ENCODE peak calls at places on chromosomes 6 and 20, in six cellular contexts. Y is mesenchymal stem cell, J is A549, K is right lobe of liver, F is colonic mucosa, G is cardiac muscle cell. V is an unnamed sample.

GRCh38 chr6:161162722-161163121 is 111.1 kb downstream of the AGPAT4 start:
- DNase-seq in G (no peak), K (peak; percentile 76), F (no peak), J (no peak), Y (no peak), V (no peak)

GRCh38 chr6:30127238-30128093 is 8.5 kb upstream of the TRIM40 start:
- DNase-seq in G (peak; percentile 6), F (peak; percentile 19), K (no peak), Y (no peak), J (no peak), V (no peak)

GRCh38 chr6:119541132-119541905 is 191.8 kb upstream of the MAN1A1 start:
- DNase-seq in Y (peak; percentile 99), K (no peak), F (no peak), G (peak; percentile 97), J (peak; percentile 33), V (peak; percentile 96)

GRCh38 chr6:135062735-135063134 is 8.1 kb upstream of the HBS1L start:
- DNase-seq in K (no peak), G (no peak), F (peak; percentile 34), J (no peak), Y (no peak), V (no peak)

GRCh38 chr6:25312703-25313102 is 33.5 kb downstream of the CARMIL1 start:
- DNase-seq in K (no peak), J (peak; percentile 37), F (no peak), G (peak; percentile 83), Y (peak; percentile 30), V (peak; percentile 81)

GRCh38 chr6:31058128-31058894 is 48.0 kb downstream of the MUC22 start:
- DNase-seq in F (no peak), K (no peak), G (peak; percentile 86), Y (peak; percentile 92), J (peak; percentile 68), V (peak; percentile 98)

GRCh38 chr6:71294121-71294523 is 5.5 kb downstream of the OGFRL1 start:
- DNase-seq in K (no peak), F (no peak), G (peak; percentile 90), J (no peak), Y (peak; percentile 78), V (no peak)

GRCh38 chr6:98039876-98040605 is 757.0 kb upstream of the MMS22L start:
- DNase-seq in J (no peak), F (no peak), K (no peak), G (peak; percentile 4), Y (no peak), V (peak; percentile 26)

GRCh38 chr6:128482642-128483041 is 37.8 kb downstream of the PTPRK start:
- DNase-seq in G (no peak), F (no peak), J (no peak), K (no peak), Y (no peak), V (no peak)

GRCh38 chr20:33753763-33754162 is 22.0 kb downstream of the ZNF341 start:
- DNase-seq in K (no peak), G (no peak), F (no peak), J (no peak), Y (peak; percentile 35), V (no peak)

GRCh38 chr6:110542311-110543024 is 66.1 kb upstream of the SLC22A16 start:
- DNase-seq in Y (peak; percentile 37), G (peak; percentile 27), F (no peak), J (no peak), K (peak; percentile 25), V (no peak)

GRCh38 chr6:164359036-164359435 is 944.5 kb downstream of the QKI start:
- DNase-seq in G (no peak), J (no peak), K (no peak), Y (no peak), F (no peak), V (no peak)

GRCh38 chr20:60565093-60565492 is 606.9 kb downstream of the CDH26 start:
- DNase-seq in G (no peak), F (no peak), K (no peak), Y (no peak), J (no peak), V (no peak)

GRCh38 chr20:11267762-11268335 is 594.0 kb upstream of the JAG1 start:
- DNase-seq in K (no peak), Y (no peak), J (no peak), G (peak; percentile 27), F (no peak), V (no peak)

GRCh38 chr20:57874141-57874540 is 164.3 kb upstream of the PMEPA1 start:
- DNase-seq in F (no peak), G (no peak), Y (no peak), J (no peak), K (no peak), V (no peak)

GRCh38 chr6:75206338-75207210 is 721 bp upstream of the COL12A1 start:
- DNase-seq in Y (peak; percentile 84), G (peak; percentile 64), J (no peak), F (no peak), K (no peak), V (no peak)

GRCh38 chr6:3032986-3033385 is 33.3 kb downstream of the NQO2 start:
- DNase-seq in J (peak; percentile 42), Y (no peak), K (no peak), G (no peak), F (peak; percentile 30), V (peak; percentile 38)

GRCh38 chr6:87436435-87436834 is 28.7 kb downstream of the CFAP206 start:
- DNase-seq in F (peak; percentile 45), K (peak; percentile 19), J (peak; percentile 37), G (peak; percentile 77), Y (peak; percentile 76), V (peak; percentile 56)

GRCh38 chr6:53320964-53321363 is 27.8 kb downstream of the ELOVL5 start:
- DNase-seq in K (no peak), J (peak; percentile 7), Y (peak; percentile 52), F (no peak), G (no peak), V (no peak)

GRCh38 chr20:48786916-48787676 is 40.7 kb downstream of the PREX1 start:
- DNase-seq in G (no peak), J (no peak), Y (no peak), F (no peak), K (no peak), V (no peak)

GRCh38 chr6:71190809-71191208 is 97.8 kb upstream of the OGFRL1 start:
- DNase-seq in G (peak; percentile 65), Y (peak; percentile 52), J (peak; percentile 19), F (no peak), K (no peak), V (no peak)

GRCh38 chr20:24942679-24943078 is 6.4 kb upstream of the CST7 start:
- DNase-seq in J (no peak), G (no peak), K (no peak), Y (no peak), F (no peak), V (no peak)

GRCh38 chr6:72820153-72820552 is 198.3 kb downstream of the KCNQ5 start:
- DNase-seq in J (no peak), K (no peak), Y (no peak), G (no peak), F (no peak), V (no peak)

GRCh38 chr6:39231386-39231785 is 2.1 kb upstream of the KCNK5 start:
- DNase-seq in F (no peak), G (no peak), J (no peak), Y (no peak), K (no peak), V (no peak)

GRCh38 chr20:63330084-63330760 is 30.9 kb downstream of the CHRNA4 start:
- DNase-seq in J (no peak), K (no peak), G (no peak), Y (no peak), F (no peak), V (no peak)

GRCh38 chr6:7236312-7237209 is 76.4 kb downstream of the SSR1 start:
- DNase-seq in Y (no peak), K (no peak), J (no peak), F (peak; percentile 53), G (no peak), V (peak; percentile 49)

GRCh38 chr6:56803594-56803993 is 151.3 kb upstream of the BEND6 start:
- DNase-seq in K (no peak), Y (peak; percentile 64), J (no peak), F (no peak), G (peak; percentile 77), V (no peak)

GRCh38 chr6:108655840-108656650 is 95.3 kb downstream of the FOXO3 start:
- DNase-seq in J (no peak), F (no peak), Y (peak; percentile 59), G (peak; percentile 90), K (no peak), V (no peak)

GRCh38 chr6:53011993-53012392 is 16.9 kb upstream of the GSTA4 start:
- DNase-seq in K (no peak), Y (peak; percentile 14), J (no peak), G (no peak), F (no peak), V (no peak)

GRCh38 chr6:170420791-170421776 is 114.5 kb downstream of the FAM120B start:
- DNase-seq in K (no peak), G (no peak), J (no peak), Y (no peak), F (no peak), V (no peak)
- H3K4me1 ChIP-seq in K (no peaks in the 10 kb centered on the region), G (no peaks in the 10 kb centered on the region), J (no peaks in the 10 kb centered on the region), Y (peaks cover 14% of the 10 kb centered on the region), F (no peaks in the 10 kb centered on the region), V (no peaks in the 10 kb centered on the region)

DNA sequence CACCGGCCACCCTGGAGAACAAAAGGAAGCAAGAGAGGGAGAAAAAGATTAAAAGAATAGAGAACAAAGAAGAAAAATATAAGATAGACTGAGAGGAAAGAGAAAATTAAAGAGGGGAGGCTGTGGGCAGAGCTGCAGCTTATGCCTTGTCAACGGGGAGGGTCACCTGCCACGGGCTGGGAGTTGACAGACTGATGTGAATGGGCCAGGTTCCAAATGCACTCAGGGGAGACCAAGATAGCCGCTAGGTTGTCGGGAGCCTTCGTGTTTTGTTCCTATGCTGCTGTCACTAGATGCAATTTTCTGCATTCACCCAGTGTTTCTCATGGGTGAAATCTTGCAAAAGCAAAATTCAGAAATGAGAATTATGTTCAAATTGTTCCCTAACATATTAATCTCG is 119.6 kb upstream of the MTHFD1L start:
- DNase-seq in J (no peak), Y (no peak), K (no peak), F (no peak), G (no peak), V (no peak)
- H3K4me1 ChIP-seq in J (no peaks in the 10 kb centered on the region), Y (no peaks in the 10 kb centered on the region), K (no peaks in the 10 kb centered on the region), F (no peaks in the 10 kb centered on the region), G (peaks cover 17% of the 10 kb centered on the region), V (no peaks in the 10 kb centered on the region)

DNA sequence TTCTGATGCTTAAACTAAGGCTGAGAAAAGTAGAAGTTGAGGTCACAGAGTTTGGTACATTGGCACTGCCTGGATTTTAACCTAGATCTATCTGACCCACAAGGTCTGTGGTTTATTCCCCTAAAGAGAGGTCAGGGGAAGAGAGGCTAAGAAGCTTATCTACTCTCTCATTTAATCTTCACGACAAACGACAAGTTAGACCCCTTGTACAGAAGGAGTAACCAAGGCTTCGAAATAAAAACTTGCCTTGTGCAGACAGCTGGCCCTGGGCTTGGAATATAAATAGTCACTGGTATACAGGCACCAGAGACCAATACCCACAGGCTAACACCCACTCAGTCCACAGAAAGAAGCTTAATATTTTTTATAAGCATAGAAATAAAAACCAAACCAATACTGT is 41.3 kb downstream of the HNF4A start:
- DNase-seq in Y (no peak), G (no peak), K (no peak), J (no peak), F (no peak), V (no peak)
- H3K4me1 ChIP-seq in Y (peaks cover 10% of the 10 kb centered on the region), G (no peaks in the 10 kb centered on the region), K (peaks cover 45% of the 10 kb centered on the region), J (peaks cover 96% of the 10 kb centered on the region), F (peaks cover 4% of the 10 kb centered on the region), V (peaks cover 6% of the 10 kb centered on the region)

DNA sequence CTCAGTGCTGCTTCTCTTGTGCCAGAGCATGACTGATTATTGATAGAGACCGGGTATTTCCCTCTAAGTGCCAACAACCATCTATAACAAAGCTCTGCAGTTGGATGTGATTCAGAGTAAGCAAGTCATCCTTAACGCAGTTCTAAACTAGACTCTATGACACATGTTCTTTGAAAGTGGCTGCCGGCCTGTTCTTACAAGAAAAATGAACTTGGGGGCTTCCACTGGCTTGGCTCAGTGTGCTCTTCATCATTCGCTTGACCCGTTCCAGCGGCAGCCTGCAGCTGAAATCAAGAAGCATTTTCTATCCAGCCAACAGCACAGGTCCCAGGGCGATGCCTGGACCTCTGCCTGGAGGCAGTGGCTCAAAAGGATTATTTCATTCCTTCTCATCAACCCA is 29.8 kb downstream of the GFOD1 start:
- DNase-seq in K (no peak), J (no peak), G (no peak), F (no peak), Y (no peak), V (peak; percentile 79)
- H3K4me1 ChIP-seq in K (peaks cover 64% of the 10 kb centered on the region), J (peaks cover 29% of the 10 kb centered on the region), G (peaks cover 20% of the 10 kb centered on the region), F (no peaks in the 10 kb centered on the region), Y (peaks cover 8% of the 10 kb centered on the region), V (peaks cover 34% of the 10 kb centered on the region)